ENCODE peak calls at places on chromosomes 13 and 19, in nine cellular contexts. E, U, V, N, H, O, X, G and I are unnamed samples. For H3K4me1, the result is how much of the 10 kb centered on the place peaks cover.

GRCh38 chr13:51782026-51782710 is 21.8 kb downstream of the DHRS12 start:
- DNase-seq in E (no peak), U (no peak), V (no peak), N (no peak), H (no peak), O (no peak), X (no peak), G (no peak), I (peak)

GRCh38 chr19:34253711-34254551 is 423 bp upstream of the GARRE1 start:
- DNase-seq in E (peak), U (peak), V (no peak), N (no peak), H (peak), O (peak), X (peak), G (peak), I (peak)

GRCh38 chr19:34317311-34317927 is 47.6 kb upstream of the GPI start:
- DNase-seq in E (no peak), U (no peak), V (no peak), N (no peak), H (no peak), O (no peak), X (no peak), G (peak), I (no peak)

GRCh38 chr19:12872941-12873890 is 8.0 kb downstream of the DNASE2 start:
- DNase-seq in E (peak), U (peak), V (peak), N (peak), H (peak), O (peak), X (peak), G (peak), I (peak)

GRCh38 chr13:52779028-52779612 is 39.5 kb upstream of the CNMD start:
- DNase-seq in E (peak), U (no peak), V (no peak), N (no peak), H (no peak), O (no peak), X (no peak), G (no peak), I (no peak)

GRCh38 chr13:81080911-81081454 is 740.1 kb upstream of the SPRY2 start:
- DNase-seq in E (no peak), U (no peak), V (no peak), N (no peak), H (no peak), O (no peak), X (no peak), G (no peak), I (no peak)

GRCh38 chr19:30297969-30298368 is 74.2 kb upstream of the ZNF536 start:
- DNase-seq in E (no peak), U (no peak), V (no peak), N (no peak), H (no peak), O (no peak), X (no peak), G (no peak), I (no peak)

GRCh38 chr19:43651758-43652545 is 12.3 kb upstream of the CADM4 start:
- DNase-seq in E (peak), U (peak), V (peak), N (peak), H (no peak), O (peak), X (peak), G (peak), I (peak)

GRCh38 chr19:4806384-4806783 is 14.8 kb downstream of the FEM1A start:
- DNase-seq in E (no peak), U (no peak), V (no peak), N (no peak), H (no peak), O (peak), X (no peak), G (no peak), I (no peak)

DNA sequence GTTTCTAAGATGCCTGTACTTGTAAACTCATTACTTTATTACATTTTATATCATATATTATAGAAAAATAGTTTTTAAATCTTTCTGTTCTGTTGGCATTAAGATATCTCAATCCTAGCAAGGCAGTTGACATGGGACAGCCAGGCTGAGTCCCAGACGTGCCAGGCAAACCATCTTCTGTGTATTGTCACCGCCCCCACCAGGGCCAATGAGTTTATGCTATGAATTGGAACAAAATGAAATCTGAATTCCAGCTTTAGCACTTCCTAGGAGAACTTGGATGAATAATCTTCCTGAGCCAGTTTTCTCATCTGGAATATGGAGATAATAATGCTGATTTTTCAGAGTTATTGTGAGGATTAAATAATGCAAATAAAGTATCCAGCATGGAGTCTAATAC is 79.9 kb upstream of the GSX1 start:
- DNase-seq in E (no peak), U (peak), V (no peak), N (peak), H (no peak), O (peak), X (peak), G (peak), I (no peak)
- TF ChIP-seq CTCF in E (peak), U (peak), V (peak), N (peak), H (peak), O (peak), X (no peak), G (peak), I (no peak)

GRCh38 chr19:45955905-45956608 is 17.6 kb downstream of the NOVA2 start:
- DNase-seq in E (no peak), U (peak), V (no peak), N (peak), H (peak), O (peak), X (no peak), G (no peak), I (no peak)
- H3K4me1 ChIP-seq in E (under half), U (under half), V (under half), N (under half), H (under half), O (half or more), X (under half), G (under half), I (under half)

DNA sequence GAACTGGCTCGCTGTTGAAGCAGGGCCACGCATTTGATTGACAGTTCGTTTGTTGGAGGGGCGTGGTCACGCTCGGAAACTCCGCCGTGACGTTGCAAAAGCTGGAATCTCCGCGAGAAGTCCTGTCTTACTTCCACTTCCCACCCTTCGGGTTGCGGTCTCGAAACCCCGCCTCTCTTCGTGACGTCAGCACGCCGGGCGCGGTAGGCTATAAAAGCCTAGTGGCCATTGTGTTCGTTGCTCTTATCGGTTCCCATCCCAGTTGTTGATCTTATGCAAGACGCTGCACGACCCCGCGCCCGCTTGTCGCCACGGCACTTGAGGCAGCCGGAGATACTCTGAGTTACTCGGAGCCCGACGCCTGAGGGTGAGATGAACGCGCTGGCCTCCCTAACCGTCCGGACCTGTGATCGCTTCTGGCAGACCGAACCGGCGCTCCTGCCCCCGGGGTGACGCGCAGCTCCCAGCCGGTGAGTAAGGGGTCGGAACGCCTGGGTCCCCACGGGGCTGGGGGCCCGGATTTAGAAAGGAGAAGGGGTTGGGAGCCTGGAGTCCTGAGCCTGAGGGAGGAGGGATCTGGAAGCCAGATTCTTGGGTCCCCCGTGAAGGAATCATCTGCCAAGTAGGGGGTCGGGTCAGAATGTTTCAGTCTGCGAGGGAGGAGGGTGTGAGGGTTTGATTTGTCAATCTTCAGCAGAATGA is at the start of gene PPP1R15A:
- DNase-seq in E (peak), U (peak), V (peak), N (peak), H (peak), O (peak), X (peak), G (peak), I (peak)
- TF ChIP-seq CTCF in E (no peak), U (no peak), V (no peak), N (no peak), H (peak), O (no peak), X (no peak), G (no peak), I (no peak)

GRCh38 chr19:2042485-2043268 is 8.4 kb downstream of the MKNK2 start:
- DNase-seq in E (peak), U (no peak), V (no peak), N (no peak), H (peak), O (peak), X (peak), G (peak), I (peak)
- H3K4me1 ChIP-seq in E (under half), U (under half), V (under half), N (under half), H (half or more), O (half or more), X (half or more), G (half or more), I (half or more)

GRCh38 chr19:58519087-58519354 is 589 bp downstream of the ZBTB45 start:
- DNase-seq in E (peak), U (peak), V (peak), N (peak), H (peak), O (peak), X (peak), G (peak), I (peak)
- TF ChIP-seq CTCF in E (peak), U (no peak), V (peak), N (peak), H (peak), O (peak), X (peak), G (no peak), I (peak)

GRCh38 chr13:41061914-41062837 is 867 bp downstream of the WBP4 start:
- DNase-seq in E (peak), U (peak), V (no peak), N (no peak), H (no peak), O (no peak), X (no peak), G (no peak), I (no peak)
- H3K4me1 ChIP-seq in E (under half), U (under half), V (under half), N (under half), H (half or more), O (half or more), X (under half), G (half or more), I (under half)

GRCh38 chr13:25375727-25376358 is 4.1 kb downstream of the ATP8A2 start:
- DNase-seq in E (peak), U (peak), V (peak), N (peak), H (no peak), O (no peak), X (no peak), G (peak), I (no peak)
- TF ChIP-seq CTCF in E (peak), U (peak), V (peak), N (peak), H (peak), O (peak), X (peak), G (peak), I (peak)

GRCh38 chr13:97268772-97269171 is 46.6 kb downstream of the MBNL2 start:
- DNase-seq in E (peak), U (no peak), V (no peak), N (no peak), H (no peak), O (no peak), X (no peak), G (no peak), I (no peak)

GRCh38 chr13:97264663-97265062 is 42.5 kb downstream of the MBNL2 start:
- DNase-seq in E (no peak), U (no peak), V (no peak), N (no peak), H (no peak), O (no peak), X (no peak), G (no peak), I (no peak)

GRCh38 chr13:97266734-97267417 is 44.7 kb downstream of the MBNL2 start:
- DNase-seq in E (peak), U (no peak), V (no peak), N (no peak), H (no peak), O (no peak), X (no peak), G (no peak), I (no peak)

GRCh38 chr13:97267418-97268059 is 45.4 kb downstream of the MBNL2 start:
- DNase-seq in E (peak), U (no peak), V (no peak), N (no peak), H (no peak), O (no peak), X (no peak), G (no peak), I (no peak)

DNA sequence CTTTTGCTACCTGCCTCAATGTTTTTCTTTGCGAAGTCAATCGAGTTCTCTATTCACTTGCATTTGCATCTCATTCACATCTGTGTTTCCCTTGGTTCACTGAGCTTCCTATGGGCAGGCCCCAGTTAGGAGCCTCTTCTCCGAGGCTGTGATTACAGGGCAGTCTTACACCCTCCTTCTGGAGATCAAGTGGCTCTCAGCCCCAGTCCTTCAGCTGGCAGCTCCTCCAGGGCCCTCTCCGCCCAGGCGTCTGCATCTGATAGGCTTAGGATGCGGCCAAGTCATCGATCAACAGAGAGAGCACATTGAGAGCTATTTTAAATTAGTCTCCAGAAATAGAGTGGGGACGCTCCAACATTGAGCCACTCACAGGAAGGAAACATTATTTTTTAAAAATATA is 44.2 kb downstream of the MBNL2 start:
- DNase-seq in E (peak), U (no peak), V (no peak), N (no peak), H (peak), O (no peak), X (no peak), G (no peak), I (no peak)
- H3K4me1 ChIP-seq in E (under half), U (under half), V (under half), N (under half), H (half or more), O (half or more), X (under half), G (under half), I (under half)

GRCh38 chr13:98349731-98350305 is 172.7 kb upstream of the RNF113B start:
- DNase-seq in E (peak), U (no peak), V (peak), N (peak), H (no peak), O (peak), X (no peak), G (peak), I (no peak)
- TF ChIP-seq CTCF in E (peak), U (peak), V (peak), N (peak), H (peak), O (peak), X (no peak), G (no peak), I (no peak)